ENCODE peak calls at places on chromosomes 12 and 14, in four cellular contexts. Y, J, N and I are unnamed samples.

GRCh38 chr12:3071710-3072109 is 5.5 kb upstream of the TSPAN9 start:
- DNase-seq in Y (no peak), N (no peak), J (no peak), I (no peak)

GRCh38 chr12:132429932-132430643 is 59.9 kb upstream of the FBRSL1 start:
- DNase-seq in N (peak), J (no peak), Y (peak), I (peak)

GRCh38 chr12:3130053-3130805 is 53.0 kb downstream of the TSPAN9 start:
- DNase-seq in N (no peak), Y (no peak), J (peak), I (no peak)

GRCh38 chr12:22437031-22437806 is 102.7 kb upstream of the ST8SIA1 start:
- DNase-seq in Y (no peak), J (no peak), N (no peak), I (no peak)

GRCh38 chr12:105590571-105590970 is 260.1 kb downstream of the C12orf75 start:
- DNase-seq in N (no peak), Y (no peak), J (no peak), I (no peak)

GRCh38 chr12:53051058-53051880 is 1.4 kb downstream of the TNS2 start:
- DNase-seq in Y (no peak), J (peak), N (no peak), I (no peak)

GRCh38 chr12:20601668-20602280 is 93.4 kb upstream of the SLCO1C1 start:
- DNase-seq in Y (no peak), N (peak), J (no peak), I (no peak)

GRCh38 chr14:50531595-50532501 is 521 bp downstream of the MAP4K5 start:
- DNase-seq in Y (peak), N (peak), J (peak), I (peak)

GRCh38 chr12:83826112-83826511 is 1086.5 kb downstream of the SLC6A15 start:
- DNase-seq in Y (no peak), J (no peak), N (peak), I (no peak)

GRCh38 chr14:104870368-104871144 is 5.5 kb downstream of the CEP170B start:
- DNase-seq in Y (peak), N (no peak), J (peak), I (peak)

GRCh38 chr12:94149781-94150482 is 1.6 kb downstream of the PLXNC1 start:
- DNase-seq in Y (no peak), N (no peak), J (peak), I (peak)

GRCh38 chr12:12636641-12637040 is 25.0 kb downstream of the CREBL2 start:
- DNase-seq in J (no peak), N (no peak), Y (no peak), I (no peak)

GRCh38 chr14:30020687-30021086 is 93.0 kb upstream of the PRKD1 start:
- DNase-seq in Y (no peak), J (no peak), N (no peak), I (no peak)

GRCh38 chr12:38892090-38892786 is 13.2 kb downstream of the CPNE8 start:
- DNase-seq in N (no peak), J (no peak), Y (no peak), I (no peak)

GRCh38 chr12:51884676-51885229 is 3.1 kb upstream of the ANKRD33 start:
- DNase-seq in N (no peak), Y (no peak), J (no peak), I (no peak)

GRCh38 chr12:26789731-26790644 is 43.0 kb downstream of the ITPR2 start:
- DNase-seq in N (peak), J (no peak), Y (no peak), I (no peak)

GRCh38 chr12:121224591-121224990 is 14.7 kb downstream of the P2RX4 start:
- DNase-seq in J (no peak), Y (peak), N (no peak), I (no peak)

GRCh38 chr12:115456946-115457689 is 773.1 kb upstream of the TBX3 start:
- DNase-seq in Y (no peak), J (no peak), N (no peak), I (no peak)

GRCh38 chr12:47740536-47741339 is 15.4 kb upstream of the ENDOU start:
- DNase-seq in J (no peak), N (no peak), Y (no peak), I (no peak)

GRCh38 chr14:69573841-69574265 is 818 bp downstream of the CCDC177 start:
- DNase-seq in N (no peak), J (no peak), Y (no peak), I (no peak)

GRCh38 chr12:16573652-16574077 is 32.3 kb downstream of the LMO3 start:
- DNase-seq in J (peak), Y (no peak), N (no peak), I (peak)

GRCh38 chr12:57816001-57816854 is 2.3 kb downstream of the AVIL start:
- DNase-seq in N (no peak), Y (no peak), J (no peak), I (no peak)

GRCh38 chr12:12159988-12160387 is 89.2 kb downstream of the BCL2L14 start:
- DNase-seq in N (no peak), Y (no peak), J (no peak), I (no peak)

GRCh38 chr14:83419420-83419819 is 1885.8 kb upstream of the SEL1L start:
- DNase-seq in N (no peak), J (no peak), Y (no peak), I (peak)